ENCODE peak calls at places on chromosomes 7 and 10, in seven cellular contexts. One of them, this sample, is unnamed.

GRCh38 chr10:124740374-124741280 is 3.6 kb downstream of the FAM53B start:
- DNase-seq in mesenchymal stem cell: peak
- DNase-seq in neuronal stem cell: peak
- DNase-seq in H9: no peak
- DNase-seq in IMR-90: peak
- DNase-seq in trophoblast cell: no peak
- DNase-seq in H1: no peak
- DNase-seq in this sample: peak

GRCh38 chr7:99733003-99733402 is 2.0 kb downstream of the CYP3A7 start:
- DNase-seq in mesenchymal stem cell: no peak
- DNase-seq in neuronal stem cell: no peak
- DNase-seq in H9: no peak
- DNase-seq in IMR-90: no peak
- DNase-seq in trophoblast cell: no peak
- DNase-seq in H1: no peak
- DNase-seq in this sample: no peak

GRCh38 chr7:129670636-129671035 is 59.1 kb downstream of the NRF1 start:
- DNase-seq in mesenchymal stem cell: no peak
- DNase-seq in neuronal stem cell: no peak
- DNase-seq in H9: no peak
- DNase-seq in IMR-90: peak
- DNase-seq in trophoblast cell: no peak
- DNase-seq in H1: no peak
- DNase-seq in this sample: no peak

GRCh38 chr7:45457591-45457990 is 116.6 kb upstream of the ADCY1 start:
- DNase-seq in mesenchymal stem cell: no peak
- DNase-seq in neuronal stem cell: no peak
- DNase-seq in H9: no peak
- DNase-seq in IMR-90: no peak
- DNase-seq in trophoblast cell: no peak
- DNase-seq in H1: no peak
- DNase-seq in this sample: no peak

GRCh38 chr10:63115732-63116383 is 17.3 kb upstream of the NRBF2 start:
- DNase-seq in mesenchymal stem cell: peak
- DNase-seq in neuronal stem cell: peak
- DNase-seq in H9: no peak
- DNase-seq in IMR-90: peak
- DNase-seq in trophoblast cell: peak
- DNase-seq in H1: no peak
- DNase-seq in this sample: no peak

GRCh38 chr7:78635394-78635793 is 818.1 kb downstream of the MAGI2 start:
- DNase-seq in mesenchymal stem cell: no peak
- DNase-seq in neuronal stem cell: no peak
- DNase-seq in H9: no peak
- DNase-seq in IMR-90: peak
- DNase-seq in trophoblast cell: no peak
- DNase-seq in H1: no peak
- DNase-seq in this sample: no peak

GRCh38 chr10:116870949-116871348 is 21.6 kb downstream of the ENO4 start:
- DNase-seq in mesenchymal stem cell: no peak
- DNase-seq in neuronal stem cell: no peak
- DNase-seq in H9: no peak
- DNase-seq in IMR-90: no peak
- DNase-seq in trophoblast cell: no peak
- DNase-seq in H1: no peak
- DNase-seq in this sample: no peak

GRCh38 chr10:92997620-92998019 is 63.0 kb upstream of the CYP26C1 start:
- DNase-seq in mesenchymal stem cell: peak
- DNase-seq in neuronal stem cell: no peak
- DNase-seq in H9: no peak
- DNase-seq in IMR-90: no peak
- DNase-seq in trophoblast cell: no peak
- DNase-seq in H1: no peak
- DNase-seq in this sample: no peak

GRCh38 chr10:28841625-28842024 is 164.3 kb downstream of the BAMBI start:
- DNase-seq in mesenchymal stem cell: peak
- DNase-seq in neuronal stem cell: no peak
- DNase-seq in H9: no peak
- DNase-seq in IMR-90: peak
- DNase-seq in trophoblast cell: no peak
- DNase-seq in H1: no peak
- DNase-seq in this sample: no peak

GRCh38 chr10:99403674-99404073 is 26.8 kb downstream of the GOT1 start:
- DNase-seq in mesenchymal stem cell: no peak
- DNase-seq in neuronal stem cell: no peak
- DNase-seq in H9: no peak
- DNase-seq in IMR-90: peak
- DNase-seq in trophoblast cell: no peak
- DNase-seq in H1: no peak
- DNase-seq in this sample: no peak

GRCh38 chr10:124543146-124543545 is 81.5 kb downstream of the LHPP start:
- DNase-seq in mesenchymal stem cell: no peak
- DNase-seq in neuronal stem cell: no peak
- DNase-seq in H9: no peak
- DNase-seq in IMR-90: no peak
- DNase-seq in trophoblast cell: no peak
- DNase-seq in H1: no peak
- DNase-seq in this sample: no peak

GRCh38 chr7:87210506-87210905 is 9.0 kb downstream of the TMEM243 start:
- DNase-seq in mesenchymal stem cell: no peak
- DNase-seq in neuronal stem cell: no peak
- DNase-seq in H9: no peak
- DNase-seq in IMR-90: no peak
- DNase-seq in trophoblast cell: no peak
- DNase-seq in H1: no peak
- DNase-seq in this sample: no peak

GRCh38 chr7:16268821-16269768 is 152.2 kb downstream of the CRPPA start:
- DNase-seq in mesenchymal stem cell: peak
- DNase-seq in neuronal stem cell: no peak
- DNase-seq in H9: no peak
- DNase-seq in IMR-90: peak
- DNase-seq in trophoblast cell: peak
- DNase-seq in H1: no peak
- DNase-seq in this sample: peak

GRCh38 chr10:49170632-49171325 is 17.4 kb downstream of the TMEM273 start:
- DNase-seq in mesenchymal stem cell: no peak
- DNase-seq in neuronal stem cell: no peak
- DNase-seq in H9: no peak
- DNase-seq in IMR-90: no peak
- DNase-seq in trophoblast cell: no peak
- DNase-seq in H1: peak
- DNase-seq in this sample: no peak

GRCh38 chr7:140349172-140349771 is 49.1 kb downstream of the SLC37A3 start:
- DNase-seq in mesenchymal stem cell: no peak
- DNase-seq in neuronal stem cell: no peak
- DNase-seq in H9: no peak
- DNase-seq in IMR-90: peak
- DNase-seq in trophoblast cell: no peak
- DNase-seq in H1: no peak
- DNase-seq in this sample: peak

GRCh38 chr10:6729071-6729773 is 149.1 kb upstream of the PRKCQ start:
- DNase-seq in mesenchymal stem cell: peak
- DNase-seq in neuronal stem cell: no peak
- DNase-seq in H9: no peak
- DNase-seq in IMR-90: peak
- DNase-seq in trophoblast cell: no peak
- DNase-seq in H1: no peak
- DNase-seq in this sample: no peak

GRCh38 chr10:20004087-20004523 is 187.9 kb downstream of the PLXDC2 start:
- DNase-seq in mesenchymal stem cell: peak
- DNase-seq in neuronal stem cell: no peak
- DNase-seq in H9: no peak
- DNase-seq in IMR-90: peak
- DNase-seq in trophoblast cell: peak
- DNase-seq in H1: no peak
- DNase-seq in this sample: no peak

GRCh38 chr10:32379314-32379949 is 32.5 kb upstream of the EPC1 start:
- DNase-seq in mesenchymal stem cell: peak
- DNase-seq in neuronal stem cell: peak
- DNase-seq in H9: peak
- DNase-seq in IMR-90: peak
- DNase-seq in trophoblast cell: no peak
- DNase-seq in H1: no peak
- DNase-seq in this sample: peak

GRCh38 chr10:32378371-32379301 is 31.7 kb upstream of the EPC1 start:
- DNase-seq in mesenchymal stem cell: peak
- DNase-seq in neuronal stem cell: peak
- DNase-seq in H9: peak
- DNase-seq in IMR-90: peak
- DNase-seq in trophoblast cell: peak
- DNase-seq in H1: peak
- DNase-seq in this sample: peak

GRCh38 chr10:32381165-32381564 is 34.2 kb upstream of the EPC1 start:
- DNase-seq in mesenchymal stem cell: no peak
- DNase-seq in neuronal stem cell: no peak
- DNase-seq in H9: no peak
- DNase-seq in IMR-90: no peak
- DNase-seq in trophoblast cell: no peak
- DNase-seq in H1: no peak
- DNase-seq in this sample: no peak

GRCh38 chr10:32377458-32378370 is 30.8 kb upstream of the EPC1 start:
- DNase-seq in mesenchymal stem cell: peak
- DNase-seq in neuronal stem cell: peak
- DNase-seq in H9: no peak
- DNase-seq in IMR-90: peak
- DNase-seq in trophoblast cell: no peak
- DNase-seq in H1: no peak
- DNase-seq in this sample: peak

GRCh38 chr10:32379950-32380547 is 33.1 kb upstream of the EPC1 start:
- DNase-seq in mesenchymal stem cell: no peak
- DNase-seq in neuronal stem cell: peak
- DNase-seq in H9: no peak
- DNase-seq in IMR-90: no peak
- DNase-seq in trophoblast cell: no peak
- DNase-seq in H1: no peak
- DNase-seq in this sample: no peak
- H3K9ac ChIP-seq in mesenchymal stem cell: peak
- H3K9ac ChIP-seq in neuronal stem cell: peak
- H3K9ac ChIP-seq in H9: no peak
- H3K9ac ChIP-seq in IMR-90: no peak
- H3K9ac ChIP-seq in trophoblast cell: no peak
- H3K9ac ChIP-seq in H1: no peak
- H3K9ac ChIP-seq in this sample: no peak

GRCh38 chr7:103597606-103598005 is 151.6 kb upstream of the SLC26A5 start:
- DNase-seq in mesenchymal stem cell: no peak
- DNase-seq in neuronal stem cell: no peak
- DNase-seq in H9: no peak
- DNase-seq in IMR-90: no peak
- DNase-seq in trophoblast cell: no peak
- DNase-seq in H1: no peak
- DNase-seq in this sample: peak

GRCh38 chr7:103592187-103592586 is 146.2 kb upstream of the SLC26A5 start:
- DNase-seq in mesenchymal stem cell: no peak
- DNase-seq in neuronal stem cell: no peak
- DNase-seq in H9: no peak
- DNase-seq in IMR-90: no peak
- DNase-seq in trophoblast cell: no peak
- DNase-seq in H1: no peak
- DNase-seq in this sample: no peak

GRCh38 chr7:103593691-103594090 is 147.7 kb upstream of the SLC26A5 start:
- DNase-seq in mesenchymal stem cell: no peak
- DNase-seq in neuronal stem cell: no peak
- DNase-seq in H9: no peak
- DNase-seq in IMR-90: peak
- DNase-seq in trophoblast cell: no peak
- DNase-seq in H1: no peak
- DNase-seq in this sample: no peak

GRCh38 chr7:103592844-103593243 is 146.8 kb upstream of the SLC26A5 start:
- DNase-seq in mesenchymal stem cell: no peak
- DNase-seq in neuronal stem cell: no peak
- DNase-seq in H9: no peak
- DNase-seq in IMR-90: no peak
- DNase-seq in trophoblast cell: no peak
- DNase-seq in H1: no peak
- DNase-seq in this sample: no peak

DNA sequence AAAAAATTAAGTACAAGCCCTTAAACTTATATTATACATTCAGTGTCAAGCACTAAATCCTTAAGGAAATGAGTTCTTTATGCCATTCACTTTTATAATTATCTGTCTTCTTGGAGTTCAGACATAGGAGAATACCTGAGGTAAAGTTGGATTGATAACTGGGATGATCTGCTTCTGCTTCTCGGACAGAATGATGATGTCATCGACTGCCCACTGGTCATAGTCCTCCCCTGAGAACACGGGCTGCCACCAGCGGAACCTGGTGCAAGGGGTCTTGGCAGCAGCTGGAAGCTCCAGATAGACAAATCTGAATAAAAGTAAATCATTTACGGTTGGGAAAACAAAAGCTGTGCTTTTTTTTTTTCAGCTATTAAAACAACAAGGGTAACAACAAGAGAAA is 148.2 kb upstream of the SLC26A5 start:
- DNase-seq in mesenchymal stem cell: no peak
- DNase-seq in neuronal stem cell: no peak
- DNase-seq in H9: no peak
- DNase-seq in IMR-90: no peak
- DNase-seq in trophoblast cell: no peak
- DNase-seq in H1: no peak
- DNase-seq in this sample: no peak
- H2BK120ac ChIP-seq in mesenchymal stem cell: no peak
- H2BK120ac ChIP-seq in neuronal stem cell: no peak
- H2BK120ac ChIP-seq in H9: no peak
- H2BK120ac ChIP-seq in IMR-90: peak
- H2BK120ac ChIP-seq in trophoblast cell: no peak
- H2BK120ac ChIP-seq in H1: no peak
- H2BK120ac ChIP-seq in this sample: no peak

DNA sequence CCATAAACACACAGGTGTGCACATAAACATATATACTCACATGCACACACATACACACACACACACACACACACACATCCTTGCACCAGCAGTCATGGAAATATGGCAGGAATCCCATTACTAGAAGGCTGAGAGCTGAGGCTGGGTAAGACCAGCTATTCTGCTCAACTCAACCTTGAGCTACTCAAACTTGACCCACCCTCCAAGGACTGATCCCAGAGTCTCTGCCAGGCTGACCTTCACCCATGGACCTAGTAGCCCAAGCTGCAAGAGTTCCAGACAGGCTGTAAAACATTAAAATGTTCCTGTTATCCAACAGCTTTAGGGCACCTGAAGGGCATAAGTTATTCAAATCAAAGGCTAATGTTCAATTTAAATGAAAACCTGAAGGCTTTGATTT is 134.6 kb downstream of the FRMD4A start:
- DNase-seq in mesenchymal stem cell: no peak
- DNase-seq in neuronal stem cell: no peak
- DNase-seq in H9: no peak
- DNase-seq in IMR-90: no peak
- DNase-seq in trophoblast cell: no peak
- DNase-seq in H1: no peak
- DNase-seq in this sample: no peak
- H3K9ac ChIP-seq in mesenchymal stem cell: no peak
- H3K9ac ChIP-seq in neuronal stem cell: no peak
- H3K9ac ChIP-seq in H9: no peak
- H3K9ac ChIP-seq in IMR-90: no peak
- H3K9ac ChIP-seq in trophoblast cell: no peak
- H3K9ac ChIP-seq in H1: no peak
- H3K9ac ChIP-seq in this sample: no peak

DNA sequence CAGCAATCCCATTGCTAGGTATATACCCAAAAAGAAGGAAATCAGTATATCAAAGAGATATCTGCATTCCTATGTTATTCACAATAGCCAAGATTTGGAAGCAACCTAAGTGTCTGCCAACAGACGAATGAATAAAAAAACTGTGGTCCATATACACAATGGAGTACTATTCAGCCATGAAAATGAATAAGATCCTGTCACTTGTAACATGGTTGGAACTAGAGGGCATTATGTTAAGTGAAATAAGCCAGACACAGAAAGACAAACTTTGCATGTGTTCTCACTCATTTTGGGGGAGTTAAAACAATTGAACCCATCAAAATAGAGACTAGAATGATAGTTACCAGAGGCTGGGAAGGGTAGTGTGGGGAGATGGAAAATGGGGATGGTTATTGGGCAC is 323.5 kb upstream of the NFE2L3 start:
- DNase-seq in mesenchymal stem cell: no peak
- DNase-seq in neuronal stem cell: no peak
- DNase-seq in H9: no peak
- DNase-seq in IMR-90: no peak
- DNase-seq in trophoblast cell: no peak
- DNase-seq in H1: no peak
- DNase-seq in this sample: no peak
- H2BK120ac ChIP-seq in mesenchymal stem cell: no peak
- H2BK120ac ChIP-seq in neuronal stem cell: no peak
- H2BK120ac ChIP-seq in H9: no peak
- H2BK120ac ChIP-seq in IMR-90: no peak
- H2BK120ac ChIP-seq in trophoblast cell: no peak
- H2BK120ac ChIP-seq in H1: no peak
- H2BK120ac ChIP-seq in this sample: no peak